ENCODE peak calls at places on chromosomes 1 and 21, in eight cellular contexts. A, R, E, Y, K, N, J and B are unnamed samples.

GRCh38 chr1:236063919-236064673 is 794 bp downstream of the NID1 start:
- DNase-seq in K (peak; percentile 62), R (peak; percentile 66), E (peak; percentile 55), Y (peak; percentile 63), J (peak; percentile 77), A (no peak), N (peak; percentile 44), B (peak; percentile 76)

GRCh38 chr1:84598846-84599741 is 24.9 kb upstream of the CTBS start:
- DNase-seq in E (no peak), R (peak; percentile 86), K (no peak), N (peak; percentile 52), J (peak; percentile 87), Y (peak; percentile 90), A (peak; percentile 63), B (peak; percentile 80)

GRCh38 chr1:234731371-234732085 is 121.5 kb upstream of the IRF2BP2 start:
- DNase-seq in R (peak; percentile 93), N (peak; percentile 84), A (peak; percentile 81), E (no peak), K (no peak), J (peak; percentile 73), Y (peak; percentile 93), B (peak; percentile 67)

GRCh38 chr1:94332516-94332915 is 85.7 kb upstream of the ABCD3 start:
- DNase-seq in R (no peak), E (no peak), Y (no peak), J (no peak), N (no peak), A (no peak), K (no peak), B (no peak)

GRCh38 chr1:212119397-212119837 is 83.9 kb downstream of the DTL start:
- DNase-seq in R (no peak), Y (no peak), J (no peak), E (peak; percentile 62), N (no peak), A (no peak), K (no peak), B (no peak)

GRCh38 chr1:85502625-85503083 is 37.7 kb upstream of the DDAH1 start:
- DNase-seq in K (peak; percentile 90), N (peak; percentile 37), E (peak; percentile 13), Y (peak; percentile 85), A (no peak), R (peak; percentile 86), J (peak; percentile 84), B (peak; percentile 92)

GRCh38 chr1:199612976-199613774 is 414.3 kb upstream of the NR5A2 start:
- DNase-seq in N (peak; percentile 76), E (no peak), A (no peak), R (peak; percentile 18), Y (peak; percentile 1), K (no peak), J (peak; percentile 25), B (peak; percentile 13)

GRCh38 chr1:30686236-30686635 is 37.1 kb downstream of the MATN1 start:
- DNase-seq in N (no peak), Y (no peak), J (no peak), R (no peak), A (no peak), K (no peak), E (no peak), B (no peak)

GRCh38 chr1:97832490-97832889 is 88.3 kb downstream of the DPYD start:
- DNase-seq in A (no peak), J (peak; percentile 72), E (peak; percentile 22), N (no peak), R (peak; percentile 69), K (no peak), Y (no peak), B (peak; percentile 44)

GRCh38 chr21:44395260-44395659 is 41.8 kb downstream of the TRPM2 start:
- DNase-seq in J (no peak), K (no peak), Y (no peak), E (no peak), N (no peak), R (no peak), A (no peak), B (no peak)

GRCh38 chr1:58782308-58783089 is 1.3 kb downstream of the JUN start:
- DNase-seq in K (peak; percentile 64), R (peak; percentile 53), J (peak; percentile 41), N (no peak), A (no peak), Y (peak; percentile 22), E (peak; percentile 64), B (peak; percentile 50)

GRCh38 chr1:158283965-158284364 is 5.8 kb upstream of the CD1C start:
- DNase-seq in Y (no peak), R (no peak), K (peak; percentile 38), A (no peak), N (no peak), J (no peak), E (no peak), B (peak; percentile 7)

GRCh38 chr1:206905295-206906164 is 8.3 kb downstream of the IL24 start:
- DNase-seq in Y (peak; percentile 94), K (no peak), A (peak; percentile 83), E (no peak), J (peak; percentile 92), N (peak; percentile 95), R (peak; percentile 99), B (peak; percentile 93)

GRCh38 chr21:41677671-41678015 is 89.2 kb downstream of the RIPK4 start:
- DNase-seq in R (no peak), A (no peak), E (no peak), J (no peak), K (no peak), N (no peak), Y (no peak), B (no peak)

GRCh38 chr1:58395355-58395754 is 151.2 kb downstream of the OMA1 start:
- DNase-seq in J (peak; percentile 90), Y (peak; percentile 91), K (no peak), A (peak; percentile 66), E (no peak), R (peak; percentile 89), N (peak; percentile 71), B (peak; percentile 87)

GRCh38 chr1:167060141-167061072 is 29.8 kb downstream of the GPA33 start:
- DNase-seq in E (no peak), R (no peak), N (no peak), A (no peak), Y (no peak), J (peak; percentile 4), K (peak; percentile 59), B (peak; percentile 4)

GRCh38 chr1:156841289-156841855 is 17.5 kb downstream of the INSRR start:
- DNase-seq in K (peak; percentile 53), E (no peak), J (no peak), Y (no peak), R (no peak), N (no peak), A (no peak), B (no peak)

GRCh38 chr1:59481915-59482505 is 185.1 kb downstream of the FGGY start:
- DNase-seq in Y (peak; percentile 75), K (no peak), A (no peak), R (peak; percentile 10), E (no peak), N (no peak), J (no peak), B (no peak)

GRCh38 chr1:8706995-8707396 is 110.4 kb downstream of the RERE start:
- DNase-seq in J (peak; percentile 64), A (no peak), E (no peak), R (no peak), Y (peak; percentile 32), N (peak; percentile 16), K (peak; percentile 47), B (peak; percentile 68)

GRCh38 chr1:14516974-14517812 is 81.3 kb upstream of the KAZN start:
- DNase-seq in E (no peak), N (peak; percentile 73), R (peak; percentile 76), K (no peak), Y (peak; percentile 92), J (peak; percentile 99), A (peak; percentile 20), B (peak; percentile 84)

GRCh38 chr1:206012086-206012859 is 9.1 kb upstream of the RAB7B start:
- DNase-seq in Y (no peak), A (no peak), J (no peak), N (no peak), K (peak; percentile 56), R (no peak), E (peak; percentile 68), B (no peak)

GRCh38 chr1:209106237-209106741 is 477.2 kb upstream of the CAMK1G start:
- DNase-seq in E (no peak), Y (peak; percentile 4), K (peak; percentile 21), R (peak; percentile 2), A (no peak), J (peak; percentile 52), N (peak; percentile 5), B (no peak)

GRCh38 chr1:67372136-67372535 is 58.1 kb downstream of the SERBP1 start:
- DNase-seq in J (no peak), A (peak; percentile 27), N (no peak), R (peak; percentile 56), E (no peak), K (no peak), Y (peak; percentile 46), B (peak; percentile 17)

DNA sequence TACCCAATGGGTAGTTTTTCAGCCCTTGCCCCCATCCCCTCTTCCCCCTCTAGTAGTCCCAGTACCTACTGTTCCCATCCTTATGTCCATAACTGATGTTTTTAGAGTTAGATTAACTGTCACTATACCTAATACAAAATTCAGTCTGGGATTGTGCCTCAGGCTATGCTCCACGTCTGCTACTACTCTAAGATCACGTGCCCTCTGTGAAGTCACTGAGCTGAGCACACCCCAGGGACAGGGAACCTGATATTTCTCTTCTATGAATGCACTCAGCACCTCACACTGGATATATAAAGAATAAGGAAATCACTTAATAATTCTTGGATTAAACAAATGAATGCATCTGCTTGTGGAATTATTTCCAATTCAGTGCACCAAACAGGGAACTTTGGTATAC is 308.0 kb downstream of the SMYD3 start:
- DNase-seq in J (no peak), Y (no peak), E (no peak), N (no peak), R (peak; percentile 27), A (no peak), K (no peak), B (no peak)
- TF ChIP-seq CTCF in J (no peak), Y (no peak), E (no peak), N (no peak), R (no peak), A (no peak), K (no peak), B (no peak)

GRCh38 chr1:182281541-182281940 is 110.0 kb downstream of the GLUL start:
- DNase-seq in J (no peak), E (no peak), R (no peak), Y (no peak), A (no peak), K (peak; percentile 6), N (no peak), B (no peak)
- TF ChIP-seq CTCF in J (no peak), E (no peak), R (no peak), Y (no peak), A (no peak), K (peak; percentile 13), N (no peak), B (no peak)

GRCh38 chr1:152388889-152389288 is 25.2 kb downstream of the CRNN start:
- DNase-seq in R (no peak), K (no peak), A (no peak), Y (no peak), E (no peak), J (no peak), N (no peak), B (no peak)
- TF ChIP-seq CTCF in R (no peak), K (no peak), A (no peak), Y (no peak), E (no peak), J (no peak), N (no peak), B (no peak)

DNA sequence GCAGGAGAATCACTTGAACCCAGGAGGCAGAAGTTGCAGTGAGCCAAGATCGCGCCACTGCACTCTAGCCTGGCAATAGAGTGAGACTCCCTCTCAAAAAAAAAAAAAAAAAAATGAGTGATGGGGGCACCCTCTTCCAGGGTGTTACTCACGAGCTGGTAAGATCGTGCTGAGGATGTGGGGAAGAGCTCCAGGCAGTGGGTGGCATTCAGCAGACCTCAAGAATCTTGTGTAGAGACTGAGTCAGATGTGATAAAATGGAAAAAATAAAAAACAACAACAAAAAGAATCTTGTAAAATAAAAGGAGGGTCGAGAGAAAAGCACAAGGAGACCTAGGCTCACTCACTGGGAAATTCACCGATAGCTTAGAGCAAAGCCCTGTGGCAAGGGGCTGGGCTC is 38.5 kb downstream of the EPHA2 start:
- DNase-seq in E (no peak), A (peak; percentile 26), K (no peak), N (no peak), R (peak; percentile 25), Y (no peak), J (no peak), B (no peak)
- TF ChIP-seq CTCF in E (no peak), A (no peak), K (no peak), N (no peak), R (no peak), Y (no peak), J (no peak), B (no peak)